ENCODE peak calls at places on chromosome 13, in seven cellular contexts. M is progenitor cell of endocrine pancreas; C is NB4; Q is ELR; E is activated CD4-positive, alpha-beta T cell treated with anti-CD3 and anti-CD28 coated beads, Interleukin-2, amount 50 U/mL, for 24 hours; O is nucleus accumbens; N is stimulated activated CD8-positive, alpha-beta memory T cell treated with anti-CD3 and anti-CD28 coated beads, Interleukin-15, amount 100 ng/mL, for 4 hours. A is an unnamed sample.

GRCh38 chr13:82976499-82976898 is 905.8 kb downstream of the SLITRK1 start:
- DNase-seq in M (no peak), C (no peak), Q (peak), E (no peak), O (no peak), N (no peak), A (peak)

GRCh38 chr13:101209206-101209893 is 207.0 kb downstream of the NALCN start:
- DNase-seq in M (no peak), C (no peak), Q (peak), E (no peak), O (no peak), N (no peak), A (peak)

GRCh38 chr13:22940090-22940710 is 240.6 kb upstream of the SGCG start:
- DNase-seq in M (no peak), C (no peak), Q (no peak), E (no peak), O (no peak), N (no peak), A (no peak)

GRCh38 chr13:96020155-96020575 is 33.0 kb downstream of the UGGT2 start:
- DNase-seq in M (no peak), C (peak), Q (peak), E (no peak), O (peak), N (no peak), A (peak)

GRCh38 chr13:32537580-32538233 is 888 bp downstream of the N4BP2L2 start:
- DNase-seq in M (peak), C (peak), Q (peak), E (no peak), O (no peak), N (peak), A (no peak)

GRCh38 chr13:44918323-44919102 is 70.8 kb downstream of the NUFIP1 start:
- DNase-seq in M (peak), C (peak), Q (peak), E (peak), O (peak), N (peak), A (peak)

GRCh38 chr13:93098972-93099371 is 127.6 kb upstream of the GPC6 start:
- DNase-seq in M (no peak), C (no peak), Q (no peak), E (no peak), O (no peak), N (no peak), A (no peak)

GRCh38 chr13:41034862-41035261 is 15.7 kb upstream of the ELF1 start:
- DNase-seq in M (no peak), C (no peak), Q (peak), E (no peak), O (no peak), N (no peak), A (no peak)

GRCh38 chr13:101511766-101512165 is 59.3 kb downstream of the ITGBL1 start:
- DNase-seq in M (no peak), C (no peak), Q (no peak), E (no peak), O (no peak), N (no peak), A (no peak)

GRCh38 chr13:105530468-105530867 is 1005.0 kb downstream of the EFNB2 start:
- DNase-seq in M (no peak), C (no peak), Q (no peak), E (no peak), O (no peak), N (no peak), A (no peak)

GRCh38 chr13:51894239-51894638 is 32.5 kb downstream of the CCDC70 start:
- DNase-seq in M (no peak), C (no peak), Q (no peak), E (no peak), O (no peak), N (no peak), A (peak)

GRCh38 chr13:60386250-60386649 is 10.8 kb upstream of the TDRD3 start:
- DNase-seq in M (no peak), C (no peak), Q (no peak), E (no peak), O (no peak), N (no peak), A (no peak)

GRCh38 chr13:68481130-68481529 is 1251.0 kb upstream of the PCDH9 start:
- DNase-seq in M (no peak), C (no peak), Q (no peak), E (no peak), O (no peak), N (no peak), A (no peak)

GRCh38 chr13:31282741-31283455 is 83.1 kb downstream of the B3GLCT start:
- DNase-seq in M (no peak), C (peak), Q (no peak), E (no peak), O (no peak), N (no peak), A (peak)

GRCh38 chr13:75145926-75146325 is 336.0 kb downstream of the TBC1D4 start:
- DNase-seq in M (no peak), C (no peak), Q (no peak), E (no peak), O (no peak), N (no peak), A (no peak)

GRCh38 chr13:113564331-113565023 is 20.1 kb upstream of the TFDP1 start:
- DNase-seq in M (no peak), C (no peak), Q (no peak), E (no peak), O (no peak), N (no peak), A (no peak)

GRCh38 chr13:35906636-35907035 is 224.5 kb downstream of the DCLK1 start:
- DNase-seq in M (no peak), C (no peak), Q (no peak), E (no peak), O (no peak), N (no peak), A (no peak)

GRCh38 chr13:95100525-95101121 is 200.6 kb downstream of the ABCC4 start:
- DNase-seq in M (no peak), C (no peak), Q (peak), E (no peak), O (no peak), N (no peak), A (peak)

GRCh38 chr13:95833713-95834112 is 156.8 kb downstream of the DNAJC3 start:
- DNase-seq in M (no peak), C (no peak), Q (peak), E (no peak), O (no peak), N (no peak), A (peak)

GRCh38 chr13:110303644-110304043 is 3.3 kb downstream of the COL4A1 start:
- DNase-seq in M (no peak), C (no peak), Q (no peak), E (no peak), O (no peak), N (no peak), A (no peak)